ENCODE peak calls at places on chromosome 15, in eight cellular contexts. I is iPS DF 6.9; W is naive thymus-derived CD4-positive, alpha-beta T cell; A is PC-3; R is left lung; Q is tibial artery; K is A673; X is Panc1. H is an unnamed sample. For H3K4me1, the result is how much of the 10 kb centered on the place peaks cover.

GRCh38 chr15:88913017-88913849 is at the start of gene MFGE8:
- DNase-seq in I (no peak), W (peak), A (peak), R (peak), Q (peak), K (peak), X (no peak), H (peak)

GRCh38 chr15:58457466-58457965 is 25.7 kb downstream of the LIPC start:
- DNase-seq in I (no peak), W (no peak), A (peak), R (no peak), Q (no peak), K (no peak), X (no peak), H (no peak)

GRCh38 chr15:31062965-31063355 is 38.6 kb downstream of the TRPM1 start:
- DNase-seq in I (no peak), W (no peak), A (no peak), R (no peak), Q (no peak), K (no peak), X (no peak), H (no peak)

GRCh38 chr15:93027413-93027812 is 61.6 kb downstream of the RGMA start:
- DNase-seq in I (no peak), W (no peak), A (no peak), R (no peak), Q (no peak), K (no peak), X (no peak), H (no peak)

GRCh38 chr15:42137461-42138261 is 18.8 kb downstream of the PLA2G4F start:
- DNase-seq in I (peak), W (no peak), A (peak), R (no peak), Q (no peak), K (peak), X (no peak), H (no peak)

GRCh38 chr15:30985081-30985531 is 6.3 kb downstream of the MTMR10 start:
- DNase-seq in I (no peak), W (no peak), A (no peak), R (no peak), Q (peak), K (peak), X (no peak), H (no peak)

GRCh38 chr15:27743078-27743477 is 356.0 kb downstream of the OCA2 start:
- DNase-seq in I (no peak), W (no peak), A (no peak), R (no peak), Q (no peak), K (no peak), X (no peak), H (no peak)

GRCh38 chr15:62644216-62644873 is 398.2 kb upstream of the TPM1 start:
- DNase-seq in I (no peak), W (no peak), A (no peak), R (no peak), Q (no peak), K (no peak), X (no peak), H (no peak)

DNA sequence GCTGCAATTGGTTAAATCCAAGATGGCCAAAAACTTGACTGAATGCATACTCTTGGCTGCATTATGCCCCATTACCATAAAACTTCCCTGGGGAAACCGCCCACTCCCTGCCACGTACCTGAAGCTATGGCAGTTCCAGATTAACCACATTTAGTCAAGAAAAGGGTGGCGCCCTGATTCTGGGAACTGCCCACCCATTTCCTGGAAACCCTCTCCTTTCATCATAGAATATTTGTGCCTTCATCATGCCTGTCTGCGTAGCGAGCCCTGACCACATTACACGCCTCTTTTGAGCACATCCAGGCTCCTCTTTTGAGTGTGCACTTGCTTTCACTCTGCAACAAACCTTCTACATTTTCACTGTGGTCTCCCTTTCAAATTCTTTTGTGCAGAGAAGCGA is 5.2 kb downstream of the LINS1 start:
- DNase-seq in I (no peak), W (peak), A (no peak), R (peak), Q (no peak), K (peak), X (no peak), H (peak)
- H3K4me1 ChIP-seq in I (under half), W (half or more), A (under half), R (under half), Q (under half), K (under half), X (under half), H (half or more)

DNA sequence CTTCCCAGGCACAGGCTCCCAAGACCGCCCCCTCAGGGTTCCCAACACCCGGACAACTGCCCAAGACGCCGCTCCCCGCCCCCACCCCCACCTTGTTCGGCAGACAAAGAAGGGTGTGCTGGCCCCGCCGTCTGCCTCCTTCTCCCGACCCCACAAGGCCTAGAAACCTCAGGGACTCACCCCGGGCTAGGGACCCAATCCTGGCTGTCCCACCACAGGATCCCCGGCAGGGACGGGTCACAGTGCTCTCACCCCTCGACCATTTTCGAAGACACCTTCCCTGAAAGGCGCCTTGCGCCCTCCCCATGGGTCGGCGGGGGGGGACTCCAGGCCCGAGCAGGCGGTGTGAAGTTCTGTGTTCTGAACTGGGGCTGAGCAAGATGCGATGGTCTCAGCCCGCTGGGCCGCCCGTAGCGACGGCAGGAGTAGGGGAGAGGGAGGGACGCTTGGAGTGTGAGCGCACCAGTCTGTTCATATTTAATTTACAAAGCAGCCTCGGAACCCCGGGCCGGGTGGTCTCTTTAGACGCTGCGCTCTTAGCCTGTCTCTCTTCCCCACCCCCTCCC is 1.5 kb upstream of the ISLR2 start:
- DNase-seq in I (no peak), W (no peak), A (no peak), R (no peak), Q (no peak), K (peak), X (no peak), H (no peak)
- H3K27ac ChIP-seq in I (no peak), W (no peak), A (no peak), R (no peak), Q (no peak), K (no peak), X (no peak), H (no peak)

GRCh38 chr15:69459063-69459462 is 6.4 kb downstream of the RPLP1 start:
- DNase-seq in I (no peak), W (no peak), A (no peak), R (no peak), Q (no peak), K (no peak), X (no peak), H (no peak)

GRCh38 chr15:69457304-69458280 is 5.0 kb downstream of the RPLP1 start:
- DNase-seq in I (no peak), W (no peak), A (no peak), R (no peak), Q (no peak), K (no peak), X (no peak), H (no peak)

GRCh38 chr15:69452702-69453513 is at the start of gene RPLP1:
- DNase-seq in I (peak), W (peak), A (peak), R (peak), Q (peak), K (peak), X (peak), H (peak)

GRCh38 chr15:69454953-69455352 is 2.3 kb downstream of the RPLP1 start:
- DNase-seq in I (no peak), W (no peak), A (no peak), R (no peak), Q (no peak), K (no peak), X (no peak), H (no peak)

GRCh38 chr15:69456208-69457166 is 3.9 kb downstream of the RPLP1 start:
- DNase-seq in I (no peak), W (no peak), A (no peak), R (no peak), Q (no peak), K (no peak), X (no peak), H (no peak)
- H3K4me3 ChIP-seq in I (no peak), W (no peak), A (no peak), R (no peak), Q (no peak), K (no peak), X (no peak), H (no peak)

GRCh38 chr15:59561547-59561946 is 50.0 kb upstream of the GCNT3 start:
- DNase-seq in I (no peak), W (no peak), A (no peak), R (no peak), Q (no peak), K (no peak), X (no peak), H (no peak)
- H3K4me1 ChIP-seq in I (under half), W (under half), A (under half), R (under half), Q (under half), K (under half), X (under half), H (under half)

GRCh38 chr15:73988075-73988969 is 3.8 kb downstream of the STOML1 start:
- DNase-seq in I (no peak), W (no peak), A (peak), R (no peak), Q (no peak), K (no peak), X (no peak), H (no peak)
- H3K27ac ChIP-seq in I (no peak), W (no peak), A (peak), R (peak), Q (peak), K (no peak), X (no peak), H (no peak)

GRCh38 chr15:91027677-91028076 is 5.3 kb upstream of the VPS33B start:
- DNase-seq in I (no peak), W (no peak), A (no peak), R (no peak), Q (no peak), K (no peak), X (no peak), H (no peak)

GRCh38 chr15:91031796-91032195 is 9.4 kb upstream of the VPS33B start:
- DNase-seq in I (no peak), W (no peak), A (no peak), R (no peak), Q (no peak), K (no peak), X (no peak), H (no peak)

GRCh38 chr15:91032919-91033803 is 10.8 kb upstream of the VPS33B start:
- DNase-seq in I (peak), W (peak), A (peak), R (peak), Q (no peak), K (peak), X (no peak), H (peak)
- H3K4me3 ChIP-seq in I (no peak), W (no peak), A (no peak), R (no peak), Q (no peak), K (no peak), X (no peak), H (no peak)

GRCh38 chr15:78873796-78874761 is 1.4 kb downstream of the MORF4L1 start:
- DNase-seq in I (no peak), W (peak), A (peak), R (peak), Q (peak), K (peak), X (no peak), H (peak)
- H3K4me1 ChIP-seq in I (under half), W (under half), A (under half), R (under half), Q (under half), K (under half), X (under half), H (under half)

DNA sequence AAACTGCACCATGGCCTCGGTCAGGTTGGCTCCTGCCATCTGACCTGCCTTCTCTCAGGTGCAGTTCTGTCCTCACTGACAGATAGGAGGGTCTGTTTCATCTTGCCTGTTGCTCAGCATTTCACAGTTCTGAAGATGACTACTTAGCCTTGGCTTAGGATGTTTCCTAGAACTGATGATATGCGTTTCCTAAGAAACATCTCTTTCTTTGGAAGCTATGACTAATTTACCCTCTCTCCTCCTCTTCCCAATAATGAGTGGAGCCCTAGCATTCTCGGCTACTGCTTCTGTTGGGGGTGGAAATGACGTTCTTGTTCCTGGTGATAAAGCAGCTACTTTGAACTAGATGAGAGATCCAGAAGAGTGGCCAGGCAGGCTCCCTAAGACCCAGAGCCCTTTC is 27.3 kb downstream of the DUOX1 start:
- DNase-seq in I (no peak), W (no peak), A (no peak), R (no peak), Q (no peak), K (no peak), X (no peak), H (no peak)
- H3K27ac ChIP-seq in I (no peak), W (no peak), A (no peak), R (no peak), Q (no peak), K (no peak), X (no peak), H (no peak)